ENCODE peak calls at places on chromosome 22, in six cellular contexts. N is GM12878, F is K562, O is SK-N-SH, K is HCT116, A is HepG2. L is an unnamed sample. For H3K9me3, the result is how much of the 10 kb centered on the place peaks cover.

GRCh38 chr22:22974795-22975580 is 87.4 kb downstream of the IGLL5 start:
- DNase-seq in K (no peak), N (no peak), A (no peak), O (no peak), F (no peak), L (no peak)

GRCh38 chr22:25853078-25853477 is 111.1 kb downstream of the MYO18B start:
- DNase-seq in A (no peak), O (no peak), N (no peak), K (no peak), F (peak), L (no peak)

GRCh38 chr22:46012881-46013281 is 35.9 kb upstream of the WNT7B start:
- DNase-seq in K (no peak), F (no peak), A (no peak), O (peak), N (no peak), L (no peak)

GRCh38 chr22:41838842-41839618 is 6.1 kb downstream of the SREBF2 start:
- DNase-seq in O (no peak), F (no peak), N (no peak), K (no peak), A (no peak), L (no peak)

GRCh38 chr22:45290410-45290936 is 5.7 kb downstream of the UPK3A start:
- DNase-seq in A (no peak), K (peak), N (no peak), O (no peak), F (no peak), L (no peak)

GRCh38 chr22:39149915-39150847 is 2.3 kb downstream of the CBX7 start:
- DNase-seq in K (no peak), A (peak), F (no peak), O (no peak), N (no peak), L (no peak)

GRCh38 chr22:37244114-37244921 is at the start of gene RAC2:
- DNase-seq in F (peak), N (no peak), O (peak), K (peak), A (no peak), L (no peak)

GRCh38 chr22:30459206-30460052 is 12.4 kb downstream of the SEC14L3 start:
- DNase-seq in K (no peak), A (peak), O (no peak), F (no peak), N (no peak), L (no peak)

GRCh38 chr22:22928666-22929380 is 41.2 kb downstream of the IGLL5 start:
- DNase-seq in O (no peak), A (no peak), K (no peak), N (peak), F (peak), L (no peak)

GRCh38 chr22:34001701-34002466 is 81.6 kb upstream of the LARGE1 start:
- DNase-seq in K (no peak), N (no peak), A (no peak), F (no peak), O (no peak), L (no peak)
- H3K9me3 ChIP-seq in K (under half), N (under half), A (under half), F (under half), O (under half), L (under half)

DNA sequence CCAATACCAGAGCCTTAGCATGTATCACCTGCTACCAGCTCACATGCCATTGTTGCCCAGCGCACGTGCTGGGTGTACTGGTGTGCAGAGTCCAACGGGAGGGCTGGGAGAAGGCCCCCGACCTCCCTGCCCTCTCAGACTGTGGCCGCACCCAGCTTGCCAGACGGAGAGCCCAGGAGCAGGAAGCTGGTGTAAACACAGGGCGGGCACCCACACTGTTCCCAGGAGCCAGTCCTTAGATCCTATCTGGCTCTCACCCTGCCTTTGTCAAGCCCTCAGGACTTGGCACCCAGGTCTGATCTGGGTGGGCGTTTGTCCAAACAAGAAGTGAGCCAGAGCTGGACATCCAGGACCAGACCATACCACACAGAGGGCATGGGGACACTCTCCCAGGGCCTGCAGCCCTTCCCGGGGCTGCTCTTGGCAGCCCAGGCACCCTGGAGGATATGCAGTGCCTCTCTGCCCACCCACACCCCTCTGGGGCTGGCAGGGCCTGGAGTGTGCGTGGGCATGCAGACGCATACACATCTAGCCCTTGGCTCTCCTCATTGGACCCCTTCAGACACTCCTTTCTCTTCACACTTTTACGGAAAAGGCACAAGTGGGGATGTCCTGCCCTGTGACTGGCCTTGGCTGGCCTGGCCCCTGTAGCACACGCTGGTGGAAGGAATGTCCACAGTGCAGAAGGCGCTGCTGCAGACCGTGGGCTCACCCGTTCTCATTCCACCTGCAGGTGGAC is 19.9 kb upstream of the CLDN5 start:
- DNase-seq in O (peak), K (no peak), A (peak), N (no peak), F (peak), L (no peak)
- TF ChIP-seq POLR2AphosphoS5 in O (no peak), K (no peak), A (no peak), N (no peak), F (no peak), L (no peak)

DNA sequence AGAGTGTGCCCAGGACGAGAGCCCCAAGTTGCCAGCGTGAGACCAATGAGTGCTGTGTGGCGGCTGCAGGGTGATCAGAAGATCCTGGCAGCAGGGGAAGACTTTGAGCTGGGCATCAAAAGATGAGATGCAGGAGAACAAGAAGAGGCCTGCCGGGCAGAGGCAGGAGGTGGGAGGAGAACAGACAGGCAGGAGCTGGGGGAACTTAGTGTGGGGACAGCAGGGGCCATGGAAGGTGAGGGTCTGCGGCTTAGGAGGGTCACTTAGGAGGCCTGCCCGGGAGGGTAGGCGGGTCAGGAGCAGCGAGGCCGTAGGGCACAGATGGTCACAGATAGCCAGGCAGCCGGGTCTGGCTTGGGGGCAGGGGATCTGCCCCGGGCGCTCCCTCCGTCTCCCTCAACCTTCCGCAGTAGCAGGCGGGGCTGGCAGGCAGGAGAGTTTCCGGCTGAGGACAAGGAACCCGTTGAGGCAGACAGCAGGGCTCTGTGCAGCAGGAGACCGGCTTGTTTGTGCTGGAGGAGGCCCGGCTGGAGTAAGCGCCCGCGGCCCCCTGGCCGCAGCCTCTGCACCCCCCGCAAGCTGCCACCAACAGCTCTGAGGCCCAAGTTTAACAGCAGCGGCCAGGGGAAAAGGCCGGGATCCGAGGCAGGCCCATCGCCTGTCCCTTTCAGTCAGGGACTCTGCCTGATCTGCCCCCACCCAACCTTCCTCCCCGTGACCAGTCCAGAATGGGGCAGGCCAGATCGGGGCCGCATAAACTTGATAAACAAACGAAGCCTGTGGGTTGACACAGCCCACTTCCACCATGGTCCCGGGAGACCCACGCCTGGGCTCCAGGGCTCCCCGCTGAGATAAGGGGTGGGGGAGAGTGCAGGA is 13.8 kb downstream of the SCARF2 start:
- DNase-seq in O (peak), F (no peak), K (no peak), N (no peak), A (peak), L (no peak)
- TF ChIP-seq REST in O (no peak), F (no peak), K (no peak), N (no peak), A (no peak), L (no peak)

DNA sequence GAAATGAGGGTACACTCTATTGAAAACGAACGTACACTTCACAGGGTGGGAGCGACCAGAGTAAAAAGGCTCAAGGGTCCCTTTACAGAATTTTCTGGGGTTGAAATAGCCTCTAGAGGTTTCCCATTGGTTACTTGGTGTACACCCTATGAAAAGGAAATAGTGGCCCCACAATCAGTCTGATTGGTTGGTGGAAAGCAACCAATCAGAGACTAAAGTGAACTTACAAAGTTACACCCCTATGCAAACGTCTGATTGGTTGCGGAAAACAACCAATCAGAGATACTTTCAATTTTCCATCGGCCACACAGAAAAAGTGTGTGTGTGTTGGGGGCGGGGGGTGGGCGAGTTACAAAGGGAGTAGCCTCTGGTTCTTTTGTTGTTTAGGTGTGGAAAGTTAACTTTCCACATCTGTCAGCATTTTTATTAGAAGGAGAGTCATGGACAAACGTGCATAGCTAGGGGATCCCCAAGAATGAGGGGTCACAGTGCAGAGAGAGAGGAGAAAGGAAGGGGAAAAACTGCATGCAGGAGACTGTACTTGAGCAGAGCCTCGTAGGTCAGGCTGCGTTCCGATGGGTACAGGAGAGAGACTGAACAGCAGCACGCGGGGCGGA is 1152.1 kb downstream of the TBC1D22A start:
- DNase-seq in F (no peak), K (no peak), O (no peak), A (no peak), N (no peak), L (no peak)
- H3K9me3 ChIP-seq in F (under half), K (under half), O (under half), A (under half), N (under half), L (under half)

DNA sequence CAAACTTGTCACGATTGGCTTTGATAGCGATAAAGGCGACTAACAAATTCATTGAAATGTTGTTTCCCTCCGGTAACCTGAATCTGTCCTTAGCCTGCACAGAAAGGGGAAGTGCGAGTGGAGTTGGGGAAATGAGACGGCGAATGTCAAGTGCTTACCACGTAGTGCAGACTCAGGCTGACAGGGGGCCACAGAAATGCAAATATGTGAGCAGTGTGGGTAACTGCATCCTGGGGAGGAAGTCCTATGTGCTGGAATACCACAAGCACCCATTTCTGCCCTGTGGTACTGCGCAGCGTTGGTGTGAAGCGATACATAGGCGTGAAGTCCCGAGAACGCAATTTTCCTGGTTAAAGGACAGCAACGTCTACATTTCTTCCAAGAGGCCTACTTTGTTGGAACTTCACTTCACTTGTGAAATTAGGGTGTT is 869 bp upstream of the EIF4ENIF1 start:
- DNase-seq in A (peak), K (peak), N (peak), O (peak), F (peak), L (no peak)
- TF ChIP-seq POLR2AphosphoS5 in A (peak), K (no peak), N (peak), O (no peak), F (peak), L (no peak)

GRCh38 chr22:44229331-44229730 is 48.6 kb downstream of the PARVG start:
- DNase-seq in A (no peak), K (no peak), N (no peak), O (no peak), F (no peak), L (no peak)
- TF ChIP-seq REST in A (no peak), K (no peak), N (no peak), O (no peak), F (no peak), L (no peak)

DNA sequence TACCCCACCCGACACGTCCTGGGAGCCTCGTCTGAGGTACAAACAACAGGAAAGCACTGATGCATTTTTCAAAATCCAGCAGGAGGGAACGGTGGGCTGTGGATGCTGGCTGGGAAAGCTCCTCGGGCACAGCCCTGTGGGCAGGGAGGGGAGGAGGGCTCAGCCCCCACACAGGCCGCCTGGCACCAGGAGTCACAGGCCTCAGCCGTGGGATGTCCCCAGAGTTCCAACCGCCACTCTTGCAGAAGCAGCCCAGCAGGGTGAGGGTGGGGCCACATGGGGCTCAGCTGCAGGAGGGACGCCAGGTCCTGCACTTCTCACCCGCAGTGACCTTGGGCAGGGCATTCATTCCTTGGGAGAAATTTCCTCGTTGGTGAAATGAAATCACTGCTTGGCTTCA is 274.6 kb downstream of the BRD1 start:
- DNase-seq in F (no peak), K (no peak), A (no peak), N (no peak), O (no peak), L (no peak)
- H3K9me3 ChIP-seq in F (under half), K (under half), A (under half), N (under half), O (under half), L (under half)

DNA sequence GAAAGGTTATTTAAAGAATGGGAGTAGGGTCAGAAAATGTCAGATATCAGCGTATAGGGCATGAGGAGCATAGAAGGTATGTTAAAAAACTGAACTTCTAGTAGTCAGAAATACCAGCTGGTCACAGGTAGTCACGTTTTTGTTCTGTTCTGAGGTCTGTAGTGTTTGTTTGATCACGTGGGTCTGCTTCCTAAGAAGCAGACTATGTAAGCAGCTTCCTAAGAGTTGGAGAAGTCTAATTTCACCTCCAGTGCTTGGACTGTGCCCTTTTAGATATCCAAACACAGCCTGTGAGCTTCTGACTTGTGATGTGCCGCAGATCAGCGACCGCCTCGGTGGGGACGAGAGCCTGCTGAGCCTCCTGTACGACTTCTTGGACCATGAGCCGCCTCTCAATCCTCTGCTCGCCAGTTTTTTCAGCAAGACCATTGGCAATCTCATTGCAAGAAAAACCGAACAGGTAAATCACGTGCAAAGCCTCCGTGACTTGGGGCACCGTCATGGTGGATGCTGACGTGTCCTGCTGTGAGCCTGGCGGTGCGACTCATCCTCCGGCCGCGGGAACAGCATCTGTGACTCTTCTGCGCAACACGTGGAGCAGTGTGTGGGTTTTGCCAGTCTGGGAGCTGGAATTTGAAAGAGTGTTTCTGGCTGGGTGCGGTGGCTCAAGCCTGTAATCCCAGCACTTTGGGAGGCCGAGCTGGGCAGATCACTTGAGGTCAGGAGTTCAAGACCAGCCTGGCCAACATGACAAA is 63.5 kb downstream of the PPP6R2 start:
- DNase-seq in A (no peak), O (no peak), F (no peak), K (no peak), N (no peak), L (no peak)
- TF ChIP-seq POLR2AphosphoS5 in A (no peak), O (no peak), F (no peak), K (no peak), N (no peak), L (no peak)

GRCh38 chr22:35797411-35797810 is 79.7 kb downstream of the APOL5 start:
- DNase-seq in F (no peak), N (no peak), K (no peak), O (no peak), A (no peak), L (no peak)

GRCh38 chr22:35795476-35795875 is 77.8 kb downstream of the APOL5 start:
- DNase-seq in N (no peak), F (no peak), A (no peak), K (no peak), O (no peak), L (no peak)

DNA sequence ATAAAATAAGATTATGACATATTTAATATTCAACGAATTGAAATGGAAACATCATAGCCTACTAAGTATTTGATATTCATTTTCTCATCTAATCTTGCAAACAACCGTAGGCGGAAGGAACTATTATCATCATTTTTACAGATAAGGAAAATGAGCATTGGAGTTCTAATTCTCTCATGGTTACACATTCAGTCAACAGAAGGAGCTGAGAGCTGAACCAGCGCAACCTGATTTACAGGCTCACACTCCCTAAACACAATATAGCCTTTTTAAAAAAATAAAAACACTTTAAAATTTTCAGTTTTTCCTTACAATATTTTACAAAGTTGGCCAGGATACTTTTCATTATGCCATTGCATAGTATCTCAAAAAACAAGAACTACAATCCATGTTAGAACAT is 74.8 kb downstream of the APOL5 start:
- DNase-seq in N (no peak), F (no peak), O (no peak), K (no peak), A (no peak), L (no peak)
- TF ChIP-seq REST in N (no peak), F (no peak), O (no peak), K (no peak), A (no peak), L (no peak)